ENCODE peak calls at places on chromosomes 12 and 14, in six cellular contexts. R is amniotic stem cell, L is HS-5, V is fibroblast of villous mesenchyme, Z is esophagus squamous epithelium, U is tibial artery. B is an unnamed sample.

GRCh38 chr14:90460136-90460535 is 63.3 kb downstream of the CALM1 start:
- DNase-seq in R (no peak), L (no peak), V (no peak), Z (no peak), U (no peak), B (no peak)

GRCh38 chr12:52439845-52440244 is 5.7 kb upstream of the KRT75 start:
- DNase-seq in R (no peak), L (no peak), V (no peak), Z (no peak), U (no peak), B (no peak)

GRCh38 chr14:54839681-54840080 is 62.9 kb downstream of the GCH1 start:
- DNase-seq in R (no peak), L (no peak), V (peak; percentile 18), Z (no peak), U (peak; percentile 82), B (peak; percentile 31)

GRCh38 chr14:105919458-105920150 is 393.2 kb downstream of the TMEM121 start:
- DNase-seq in R (no peak), L (no peak), V (no peak), Z (no peak), U (peak; percentile 13), B (peak; percentile 7)

GRCh38 chr12:79546461-79547043 is 144.2 kb downstream of the PAWR start:
- DNase-seq in R (no peak), L (no peak), V (peak; percentile 21), Z (no peak), U (no peak), B (no peak)

GRCh38 chr12:48883305-48884171 is 17.9 kb upstream of the RND1 start:
- DNase-seq in R (no peak), L (no peak), V (no peak), Z (no peak), U (no peak), B (no peak)

GRCh38 chr14:36671149-36671548 is 9.5 kb downstream of the PAX9 start:
- DNase-seq in R (no peak), L (no peak), V (no peak), Z (no peak), U (no peak), B (no peak)

GRCh38 chr12:32249701-32250270 is 143.1 kb downstream of the BICD1 start:
- DNase-seq in R (no peak), L (no peak), V (no peak), Z (no peak), U (no peak), B (no peak)

GRCh38 chr12:65840793-65841670 is 16.7 kb downstream of the HMGA2 start:
- DNase-seq in R (no peak), L (no peak), V (no peak), Z (no peak), U (no peak), B (no peak)

GRCh38 chr12:124804011-124804621 is 59.5 kb downstream of the SCARB1 start:
- DNase-seq in R (no peak), L (no peak), V (peak; percentile 20), Z (no peak), U (no peak), B (peak; percentile 60)

GRCh38 chr12:3150308-3150670 is 73.1 kb downstream of the TSPAN9 start:
- DNase-seq in R (no peak), L (no peak), V (no peak), Z (no peak), U (no peak), B (no peak)

GRCh38 chr14:103126873-103127304 is 3.6 kb downstream of the TNFAIP2 start:
- DNase-seq in R (no peak), L (no peak), V (no peak), Z (no peak), U (no peak), B (peak; percentile 55)

GRCh38 chr12:97452230-97452629 is 10.4 kb upstream of the RMST start:
- DNase-seq in R (no peak), L (no peak), V (no peak), Z (no peak), U (no peak), B (no peak)

GRCh38 chr12:132152921-132153321 is 8.7 kb downstream of the NOC4L start:
- DNase-seq in R (no peak), L (no peak), V (no peak), Z (no peak), U (no peak), B (no peak)

B was measured in ovary.